ENCODE peak calls at places on chromosomes 6 and 20, in five cellular contexts. C is GM12891, S is GM12878, I is HepG2, Y is H1. W is an unnamed sample.

GRCh38 chr6:6131492-6132109 is 124.9 kb upstream of the NRN1 start:
- DNase-seq in C (peak; percentile 10), S (no peak), I (peak; percentile 53), Y (peak; percentile 31), W (peak; percentile 8)

GRCh38 chr20:50216543-50217206 is 26.0 kb downstream of the CEBPB start:
- DNase-seq in C (no peak), S (no peak), I (peak; percentile 63), Y (no peak), W (no peak)

GRCh38 chr20:17059465-17059864 is 167.4 kb upstream of the PCSK2 start:
- DNase-seq in C (no peak), S (no peak), I (no peak), Y (no peak), W (no peak)

GRCh38 chr20:760751-761417 is 7.4 kb downstream of the SLC52A3 start:
- DNase-seq in C (peak; percentile 64), S (no peak), I (peak; percentile 52), Y (peak; percentile 59), W (no peak)

GRCh38 chr6:148311849-148312669 is 30.6 kb upstream of the SASH1 start:
- DNase-seq in C (no peak), S (no peak), I (no peak), Y (no peak), W (no peak)

GRCh38 chr6:119220452-119220851 is 129.1 kb downstream of the MAN1A1 start:
- DNase-seq in C (no peak), S (no peak), I (no peak), Y (no peak), W (no peak)

GRCh38 chr6:140494321-140495085 is 1120.1 kb upstream of the CITED2 start:
- DNase-seq in C (no peak), S (no peak), I (no peak), Y (no peak), W (no peak)

GRCh38 chr6:28211840-28212509 is 13.1 kb upstream of the ZSCAN9 start:
- DNase-seq in C (no peak), S (no peak), I (no peak), Y (no peak), W (no peak)

GRCh38 chr6:90217621-90218496 is 78.8 kb downstream of the BACH2 start:
- DNase-seq in C (no peak), S (no peak), I (peak; percentile 62), Y (peak; percentile 70), W (no peak)

GRCh38 chr6:134041093-134041492 is 11.3 kb downstream of the SLC2A12 start:
- DNase-seq in C (no peak), S (no peak), I (no peak), Y (no peak), W (no peak)

GRCh38 chr20:31790401-31790800 is 28.8 kb upstream of the MYLK2 start:
- DNase-seq in C (no peak), S (no peak), I (no peak), Y (no peak), W (no peak)

GRCh38 chr6:137112067-137112355 is 61.4 kb downstream of the IL22RA2 start:
- DNase-seq in C (no peak), S (no peak), I (no peak), Y (no peak), W (no peak)

GRCh38 chr20:33169176-33169794 is 1.3 kb downstream of the BPIFA2 start:
- DNase-seq in C (no peak), S (no peak), I (peak; percentile 29), Y (no peak), W (no peak)

GRCh38 chr20:63253438-63254236 is 626 bp downstream of the NKAIN4 start:
- DNase-seq in C (no peak), S (no peak), I (no peak), Y (no peak), W (no peak)

GRCh38 chr6:139316622-139317317 is 25.0 kb upstream of the TXLNB start:
- DNase-seq in C (no peak), S (no peak), I (no peak), Y (no peak), W (no peak)

GRCh38 chr6:134375199-134375598 is 57.3 kb upstream of the SGK1 start:
- DNase-seq in C (no peak), S (no peak), I (no peak), Y (no peak), W (no peak)

GRCh38 chr20:56324806-56325205 is 34.0 kb upstream of the FAM210B start:
- DNase-seq in C (no peak), S (no peak), I (no peak), Y (no peak), W (no peak)

GRCh38 chr6:107535626-107536025 is 45.7 kb downstream of the SOBP start:
- DNase-seq in C (no peak), S (no peak), I (no peak), Y (no peak), W (no peak)

GRCh38 chr20:31713312-31714049 is 9.2 kb downstream of the BCL2L1 start:
- DNase-seq in C (no peak), S (no peak), I (peak; percentile 81), Y (no peak), W (no peak)

GRCh38 chr6:31677955-31678354 is 2.9 kb downstream of the LY6G5C start:
- DNase-seq in C (no peak), S (no peak), I (no peak), Y (no peak), W (no peak)
- TF ChIP-seq POLR2AphosphoS5 in C (no peak), S (no peak), I (no peak), Y (no peak), W (no peak)

GRCh38 chr20:11454966-11455799 is 462.5 kb upstream of the BTBD3 start:
- DNase-seq in C (no peak), S (no peak), I (no peak), Y (no peak), W (no peak)
- TF ChIP-seq POLR2A in C (no peak), S (no peak), I (no peak), Y (no peak), W (no peak)

DNA sequence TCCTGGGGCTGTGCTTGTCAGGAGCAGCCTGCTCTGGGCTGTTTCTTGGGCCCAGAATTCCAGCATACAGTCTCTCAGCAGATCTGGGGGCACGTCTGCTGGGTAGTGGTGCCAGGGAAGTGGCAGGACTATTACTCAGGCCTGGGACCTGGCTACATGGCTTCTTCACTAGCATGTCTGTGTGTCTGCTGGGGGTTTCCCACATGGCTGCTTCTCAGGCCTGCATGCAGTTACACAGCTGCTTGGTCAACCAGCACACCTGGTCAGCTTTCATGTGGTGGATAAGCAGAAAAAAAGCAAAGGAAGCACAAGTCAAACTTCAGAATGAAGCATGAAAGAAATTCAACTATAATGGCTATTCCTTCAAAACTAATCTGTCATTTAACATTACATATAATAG is 316.2 kb upstream of the NOX3 start:
- DNase-seq in C (no peak), S (no peak), I (no peak), Y (no peak), W (no peak)
- TF ChIP-seq TAF1 in C (no peak), S (no peak), I (no peak), Y (no peak), W (no peak)

GRCh38 chr6:41599836-41600445 is 38.3 kb upstream of the MDFI start:
- DNase-seq in C (no peak), S (no peak), I (no peak), Y (no peak), W (no peak)

GRCh38 chr6:41602422-41602743 is 35.9 kb upstream of the MDFI start:
- DNase-seq in C (no peak), S (no peak), I (no peak), Y (no peak), W (no peak)

GRCh38 chr6:41601248-41601549 is 37.1 kb upstream of the MDFI start:
- DNase-seq in C (no peak), S (no peak), I (no peak), Y (no peak), W (no peak)

GRCh38 chr6:41599015-41599835 is 39.0 kb upstream of the MDFI start:
- DNase-seq in C (no peak), S (no peak), I (no peak), Y (no peak), W (no peak)

DNA sequence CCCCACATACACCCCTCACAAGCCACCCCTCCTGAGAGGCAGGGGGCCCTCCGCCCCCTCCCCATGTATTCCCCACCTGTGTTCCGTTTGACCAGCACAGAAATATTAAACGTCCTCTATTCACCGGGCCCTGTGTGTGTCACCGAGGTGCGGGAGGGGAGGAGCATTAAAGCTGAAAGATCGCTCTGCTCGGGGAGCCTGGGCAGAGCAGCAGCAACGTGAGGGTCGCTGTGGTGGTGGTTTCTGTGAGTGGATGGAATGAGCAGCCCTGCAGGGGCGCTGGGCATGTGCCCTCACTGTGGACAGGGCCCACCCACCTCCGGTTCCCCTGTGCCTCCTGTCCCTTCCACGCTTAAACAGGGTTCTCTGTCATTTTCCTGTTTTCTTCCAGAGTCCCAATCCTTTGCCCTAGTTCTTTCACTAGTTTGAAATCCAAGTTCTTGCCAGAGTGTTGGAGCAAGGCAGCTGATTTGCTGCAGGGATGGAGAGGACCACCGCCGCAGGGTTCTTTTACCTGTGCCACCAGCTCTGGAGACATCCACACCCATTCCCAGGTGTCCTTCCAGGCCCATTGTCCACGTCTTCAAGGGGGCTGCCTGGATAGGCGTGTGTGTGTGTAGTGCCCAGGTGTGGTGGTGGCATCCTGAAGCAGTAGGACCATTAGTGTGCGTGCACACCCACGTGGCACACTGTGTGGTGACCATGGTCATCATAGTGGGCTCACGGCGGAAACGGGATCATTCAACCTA is 37.6 kb upstream of the MDFI start:
- DNase-seq in C (no peak), S (no peak), I (no peak), Y (no peak), W (no peak)
- TF ChIP-seq POLR2AphosphoS5 in C (no peak), S (no peak), I (peak; percentile 20), Y (no peak), W (no peak)

DNA sequence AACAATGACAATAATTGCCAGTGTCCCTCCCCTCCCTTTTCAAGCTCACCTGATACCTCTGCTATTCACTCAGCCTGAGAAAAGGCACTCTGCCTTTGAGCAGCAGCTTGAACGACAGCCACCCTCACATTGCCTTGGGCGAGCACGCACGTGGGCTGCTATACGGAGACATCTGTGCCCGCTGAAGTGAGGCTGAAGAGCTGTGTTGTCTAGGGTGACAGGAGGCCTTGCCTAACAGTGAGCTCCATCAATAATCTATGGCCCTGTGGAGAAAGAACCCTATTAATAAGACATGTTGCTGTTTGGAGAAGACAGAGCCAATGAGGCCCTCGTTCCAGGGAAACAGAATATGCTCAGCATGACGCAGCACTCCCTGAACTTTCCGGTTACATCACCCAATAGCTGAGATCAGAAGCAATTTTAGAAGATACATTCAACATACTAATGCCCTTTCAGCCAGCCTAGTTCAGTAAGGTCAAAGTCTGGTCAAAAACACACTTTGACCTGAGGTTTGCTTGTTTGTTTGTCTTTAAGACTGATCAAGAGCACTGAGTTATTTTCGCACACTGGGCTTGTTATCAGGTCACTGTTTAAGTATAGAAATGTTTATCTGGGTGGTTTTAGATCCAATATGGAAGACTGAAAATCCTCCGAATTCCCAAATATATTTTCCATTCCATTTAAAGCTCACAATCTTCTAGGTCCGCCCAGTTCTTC is 30.6 kb downstream of the RBM24 start:
- DNase-seq in C (no peak), S (no peak), I (peak; percentile 98), Y (no peak), W (no peak)
- TF ChIP-seq POLR2A in C (no peak), S (no peak), I (peak; percentile 49), Y (no peak), W (no peak)

DNA sequence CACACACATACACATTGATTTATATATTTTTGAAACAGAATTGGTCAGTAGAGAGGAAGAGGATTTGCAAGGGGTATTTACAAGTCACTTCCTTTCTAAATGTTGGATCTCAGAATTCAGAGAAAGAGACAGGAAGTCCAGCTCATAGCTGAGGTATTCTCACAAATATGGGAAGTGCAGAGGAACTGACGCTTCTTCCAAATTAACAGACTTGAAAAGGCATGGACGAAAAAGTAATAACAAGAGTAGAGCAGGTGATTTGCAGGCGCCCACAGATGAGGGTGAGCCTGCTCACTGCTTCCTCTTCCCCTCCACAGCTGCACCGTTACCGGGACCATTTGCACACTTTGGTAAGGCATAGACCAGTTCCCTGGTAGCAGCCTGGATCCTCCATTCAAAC is 246.4 kb downstream of the PHACTR1 start:
- DNase-seq in C (no peak), S (no peak), I (no peak), Y (no peak), W (no peak)
- TF ChIP-seq TAF1 in C (no peak), S (no peak), I (no peak), Y (no peak), W (no peak)